ENCODE peak calls at places on chromosomes 13 and 19, in nine cellular contexts. One of them, this sample, is unnamed.

GRCh38 chr13:51689597-51689996 is 105.3 kb downstream of the WDFY2 start:
- DNase-seq in neural progenitor cell: peak
- DNase-seq in HL-60: no peak
- DNase-seq in LNCaP clone FGC: no peak
- DNase-seq in NB4: no peak
- DNase-seq in fibroblast of pulmonary artery: peak
- DNase-seq in prostate gland: no peak
- DNase-seq in GM12865: peak
- DNase-seq in AG04449: no peak
- DNase-seq in this sample: no peak

GRCh38 chr19:2053601-2054389 is 2.8 kb upstream of the MKNK2 start:
- DNase-seq in neural progenitor cell: no peak
- DNase-seq in HL-60: no peak
- DNase-seq in LNCaP clone FGC: no peak
- DNase-seq in NB4: no peak
- DNase-seq in fibroblast of pulmonary artery: peak
- DNase-seq in prostate gland: peak
- DNase-seq in GM12865: peak
- DNase-seq in AG04449: no peak
- DNase-seq in this sample: peak

GRCh38 chr13:78121459-78122348 is 203.1 kb upstream of the EDNRB start:
- DNase-seq in neural progenitor cell: peak
- DNase-seq in HL-60: peak
- DNase-seq in LNCaP clone FGC: peak
- DNase-seq in NB4: peak
- DNase-seq in fibroblast of pulmonary artery: peak
- DNase-seq in prostate gland: peak
- DNase-seq in GM12865: peak
- DNase-seq in AG04449: no peak
- DNase-seq in this sample: peak

GRCh38 chr13:75326173-75327131 is 155.5 kb downstream of the TBC1D4 start:
- DNase-seq in neural progenitor cell: no peak
- DNase-seq in HL-60: no peak
- DNase-seq in LNCaP clone FGC: no peak
- DNase-seq in NB4: no peak
- DNase-seq in fibroblast of pulmonary artery: peak
- DNase-seq in prostate gland: no peak
- DNase-seq in GM12865: peak
- DNase-seq in AG04449: no peak
- DNase-seq in this sample: no peak

GRCh38 chr13:35057858-35058257 is 115.8 kb downstream of the NBEA start:
- DNase-seq in neural progenitor cell: no peak
- DNase-seq in HL-60: no peak
- DNase-seq in LNCaP clone FGC: no peak
- DNase-seq in NB4: no peak
- DNase-seq in fibroblast of pulmonary artery: no peak
- DNase-seq in prostate gland: no peak
- DNase-seq in GM12865: no peak
- DNase-seq in AG04449: no peak
- DNase-seq in this sample: no peak

GRCh38 chr19:43470288-43470687 is 4.9 kb upstream of the LYPD3 start:
- DNase-seq in neural progenitor cell: no peak
- DNase-seq in HL-60: no peak
- DNase-seq in LNCaP clone FGC: no peak
- DNase-seq in NB4: no peak
- DNase-seq in fibroblast of pulmonary artery: no peak
- DNase-seq in prostate gland: no peak
- DNase-seq in GM12865: no peak
- DNase-seq in AG04449: no peak
- DNase-seq in this sample: no peak

GRCh38 chr13:98910501-98910951 is 67.3 kb downstream of the DOCK9 start:
- DNase-seq in neural progenitor cell: no peak
- DNase-seq in HL-60: no peak
- DNase-seq in LNCaP clone FGC: no peak
- DNase-seq in NB4: peak
- DNase-seq in fibroblast of pulmonary artery: peak
- DNase-seq in prostate gland: no peak
- DNase-seq in GM12865: peak
- DNase-seq in AG04449: peak
- DNase-seq in this sample: no peak

GRCh38 chr13:78022164-78022877 is 103.7 kb upstream of the EDNRB start:
- DNase-seq in neural progenitor cell: no peak
- DNase-seq in HL-60: peak
- DNase-seq in LNCaP clone FGC: no peak
- DNase-seq in NB4: peak
- DNase-seq in fibroblast of pulmonary artery: peak
- DNase-seq in prostate gland: no peak
- DNase-seq in GM12865: peak
- DNase-seq in AG04449: no peak
- DNase-seq in this sample: peak

GRCh38 chr13:111518161-111518791 is 197.8 kb downstream of the TEX29 start:
- DNase-seq in neural progenitor cell: no peak
- DNase-seq in HL-60: no peak
- DNase-seq in LNCaP clone FGC: no peak
- DNase-seq in NB4: no peak
- DNase-seq in fibroblast of pulmonary artery: no peak
- DNase-seq in prostate gland: no peak
- DNase-seq in GM12865: no peak
- DNase-seq in AG04449: no peak
- DNase-seq in this sample: peak

GRCh38 chr19:30358821-30359580 is 13.2 kb upstream of the ZNF536 start:
- DNase-seq in neural progenitor cell: no peak
- DNase-seq in HL-60: no peak
- DNase-seq in LNCaP clone FGC: no peak
- DNase-seq in NB4: no peak
- DNase-seq in fibroblast of pulmonary artery: no peak
- DNase-seq in prostate gland: no peak
- DNase-seq in GM12865: no peak
- DNase-seq in AG04449: no peak
- DNase-seq in this sample: no peak
- H3K4me3 ChIP-seq in neural progenitor cell: no peak
- H3K4me3 ChIP-seq in HL-60: no peak
- H3K4me3 ChIP-seq in LNCaP clone FGC: no peak
- H3K4me3 ChIP-seq in NB4: no peak
- H3K4me3 ChIP-seq in fibroblast of pulmonary artery: no peak
- H3K4me3 ChIP-seq in prostate gland: no peak
- H3K4me3 ChIP-seq in GM12865: no peak
- H3K4me3 ChIP-seq in AG04449: no peak
- H3K4me3 ChIP-seq in this sample: no peak

GRCh38 chr13:113491982-113492381 is 1.5 kb upstream of the DCUN1D2 start:
- DNase-seq in neural progenitor cell: no peak
- DNase-seq in HL-60: no peak
- DNase-seq in LNCaP clone FGC: no peak
- DNase-seq in NB4: no peak
- DNase-seq in fibroblast of pulmonary artery: no peak
- DNase-seq in prostate gland: no peak
- DNase-seq in GM12865: no peak
- DNase-seq in AG04449: no peak
- DNase-seq in this sample: no peak

GRCh38 chr13:113495494-113496251 is 5.2 kb upstream of the DCUN1D2 start:
- DNase-seq in neural progenitor cell: peak
- DNase-seq in HL-60: no peak
- DNase-seq in LNCaP clone FGC: no peak
- DNase-seq in NB4: no peak
- DNase-seq in fibroblast of pulmonary artery: no peak
- DNase-seq in prostate gland: no peak
- DNase-seq in GM12865: no peak
- DNase-seq in AG04449: no peak
- DNase-seq in this sample: no peak

GRCh38 chr13:113490496-113491417 is at the start of gene DCUN1D2:
- DNase-seq in neural progenitor cell: peak
- DNase-seq in HL-60: peak
- DNase-seq in LNCaP clone FGC: peak
- DNase-seq in NB4: peak
- DNase-seq in fibroblast of pulmonary artery: peak
- DNase-seq in prostate gland: peak
- DNase-seq in GM12865: peak
- DNase-seq in AG04449: peak
- DNase-seq in this sample: peak

GRCh38 chr13:113491418-113491883 is 940 bp upstream of the DCUN1D2 start:
- DNase-seq in neural progenitor cell: peak
- DNase-seq in HL-60: no peak
- DNase-seq in LNCaP clone FGC: no peak
- DNase-seq in NB4: peak
- DNase-seq in fibroblast of pulmonary artery: no peak
- DNase-seq in prostate gland: no peak
- DNase-seq in GM12865: peak
- DNase-seq in AG04449: no peak
- DNase-seq in this sample: peak

DNA sequence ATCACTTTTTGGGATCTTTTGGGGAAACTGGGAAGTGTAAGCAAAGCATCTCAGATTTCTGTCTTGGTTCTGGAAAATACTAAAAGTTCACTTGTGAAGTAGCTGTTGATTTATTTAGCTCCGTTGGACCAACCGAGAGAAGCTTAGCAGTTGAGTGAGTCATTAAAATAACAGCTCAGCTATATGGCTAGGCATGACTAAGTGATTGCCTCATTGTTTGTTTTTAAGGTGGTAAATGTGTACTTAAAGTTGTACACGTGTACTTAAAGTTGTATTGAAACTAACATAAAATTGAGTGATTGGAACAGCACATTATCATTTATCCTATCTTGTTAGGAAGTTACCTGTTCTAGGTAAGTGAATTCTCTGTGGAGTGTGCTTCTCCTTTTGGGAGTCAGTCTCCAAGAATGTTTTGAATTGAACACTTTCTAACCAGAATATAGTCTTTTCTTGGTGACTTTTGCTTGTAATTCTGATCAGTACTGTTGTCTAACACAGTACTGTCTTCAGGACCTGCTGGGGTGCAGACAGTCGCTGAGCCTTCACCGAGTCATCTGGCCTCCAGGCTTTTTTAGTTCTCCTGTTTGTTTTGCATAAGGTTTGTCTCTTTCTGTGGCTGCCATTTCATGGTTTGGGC is 2.9 kb upstream of the DCUN1D2 start:
- DNase-seq in neural progenitor cell: no peak
- DNase-seq in HL-60: peak
- DNase-seq in LNCaP clone FGC: peak
- DNase-seq in NB4: peak
- DNase-seq in fibroblast of pulmonary artery: peak
- DNase-seq in prostate gland: peak
- DNase-seq in GM12865: peak
- DNase-seq in AG04449: peak
- DNase-seq in this sample: peak
- H3K4me3 ChIP-seq in neural progenitor cell: no peak
- H3K4me3 ChIP-seq in HL-60: no peak
- H3K4me3 ChIP-seq in LNCaP clone FGC: peak
- H3K4me3 ChIP-seq in NB4: peak
- H3K4me3 ChIP-seq in fibroblast of pulmonary artery: peak
- H3K4me3 ChIP-seq in prostate gland: no peak
- H3K4me3 ChIP-seq in GM12865: peak
- H3K4me3 ChIP-seq in AG04449: peak
- H3K4me3 ChIP-seq in this sample: no peak

GRCh38 chr19:11456659-11457058 is 21.2 kb downstream of the PRKCSH start:
- DNase-seq in neural progenitor cell: no peak
- DNase-seq in HL-60: no peak
- DNase-seq in LNCaP clone FGC: no peak
- DNase-seq in NB4: no peak
- DNase-seq in fibroblast of pulmonary artery: no peak
- DNase-seq in prostate gland: no peak
- DNase-seq in GM12865: no peak
- DNase-seq in AG04449: no peak
- DNase-seq in this sample: no peak

GRCh38 chr19:11458236-11458900 is 22.5 kb downstream of the ELAVL3 start:
- DNase-seq in neural progenitor cell: no peak
- DNase-seq in HL-60: no peak
- DNase-seq in LNCaP clone FGC: no peak
- DNase-seq in NB4: no peak
- DNase-seq in fibroblast of pulmonary artery: no peak
- DNase-seq in prostate gland: no peak
- DNase-seq in GM12865: no peak
- DNase-seq in AG04449: no peak
- DNase-seq in this sample: no peak

GRCh38 chr19:11457831-11458230 is 22.4 kb downstream of the PRKCSH start:
- DNase-seq in neural progenitor cell: no peak
- DNase-seq in HL-60: no peak
- DNase-seq in LNCaP clone FGC: no peak
- DNase-seq in NB4: no peak
- DNase-seq in fibroblast of pulmonary artery: no peak
- DNase-seq in prostate gland: no peak
- DNase-seq in GM12865: no peak
- DNase-seq in AG04449: no peak
- DNase-seq in this sample: no peak

GRCh38 chr19:11460207-11460606 is 20.6 kb downstream of the ELAVL3 start:
- DNase-seq in neural progenitor cell: no peak
- DNase-seq in HL-60: no peak
- DNase-seq in LNCaP clone FGC: no peak
- DNase-seq in NB4: no peak
- DNase-seq in fibroblast of pulmonary artery: no peak
- DNase-seq in prostate gland: no peak
- DNase-seq in GM12865: no peak
- DNase-seq in AG04449: no peak
- DNase-seq in this sample: no peak

GRCh38 chr19:11457115-11457514 is 21.7 kb downstream of the PRKCSH start:
- DNase-seq in neural progenitor cell: no peak
- DNase-seq in HL-60: no peak
- DNase-seq in LNCaP clone FGC: no peak
- DNase-seq in NB4: no peak
- DNase-seq in fibroblast of pulmonary artery: no peak
- DNase-seq in prostate gland: no peak
- DNase-seq in GM12865: no peak
- DNase-seq in AG04449: no peak
- DNase-seq in this sample: no peak
- H3K4me3 ChIP-seq in neural progenitor cell: no peak
- H3K4me3 ChIP-seq in HL-60: no peak
- H3K4me3 ChIP-seq in LNCaP clone FGC: no peak
- H3K4me3 ChIP-seq in NB4: no peak
- H3K4me3 ChIP-seq in fibroblast of pulmonary artery: no peak
- H3K4me3 ChIP-seq in prostate gland: no peak
- H3K4me3 ChIP-seq in GM12865: no peak
- H3K4me3 ChIP-seq in AG04449: no peak
- H3K4me3 ChIP-seq in this sample: no peak

DNA sequence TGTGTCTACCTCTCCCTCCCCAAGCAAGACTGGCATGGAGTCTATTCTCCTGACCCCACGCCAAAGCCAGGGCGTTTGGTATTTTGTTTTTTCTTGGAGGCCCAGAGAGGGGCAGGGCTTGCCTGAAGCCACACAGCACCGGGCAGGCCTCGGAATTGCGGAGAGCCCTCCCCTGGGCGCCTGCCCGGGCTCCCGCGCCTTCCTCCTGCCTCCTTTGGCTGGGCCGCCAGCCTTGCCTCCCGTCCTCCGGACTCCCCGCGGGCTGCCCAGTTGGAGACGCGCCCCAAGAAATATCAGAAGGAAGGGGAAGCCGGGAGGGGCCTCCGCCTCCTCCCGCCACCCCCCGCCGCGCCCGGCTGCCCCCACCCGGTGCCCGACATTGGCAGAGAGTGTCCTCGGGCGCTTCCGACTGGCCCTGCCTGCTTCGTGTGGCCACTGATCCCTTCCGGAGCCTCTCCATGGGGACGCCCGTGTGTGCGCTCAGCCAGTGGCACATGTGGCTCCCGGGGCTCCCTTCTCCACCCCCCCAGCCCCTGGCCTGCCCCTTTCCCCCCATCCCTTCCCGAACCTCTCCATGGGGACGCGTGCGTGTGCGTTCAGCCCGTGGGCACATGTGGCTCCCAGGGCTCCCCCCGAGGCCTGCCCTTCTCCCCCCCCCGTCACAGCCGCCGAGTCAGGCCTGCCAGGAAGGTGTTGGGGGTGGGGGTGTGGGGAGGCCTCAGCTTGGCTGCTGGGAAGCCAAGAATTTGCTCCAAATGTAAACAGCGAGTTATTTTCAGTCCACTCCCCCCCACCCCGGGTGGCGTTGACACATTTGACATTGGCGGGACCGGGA is 37.3 kb downstream of the NFIC start:
- DNase-seq in neural progenitor cell: no peak
- DNase-seq in HL-60: no peak
- DNase-seq in LNCaP clone FGC: no peak
- DNase-seq in NB4: no peak
- DNase-seq in fibroblast of pulmonary artery: peak
- DNase-seq in prostate gland: peak
- DNase-seq in GM12865: no peak
- DNase-seq in AG04449: peak
- DNase-seq in this sample: peak
- H3K4me3 ChIP-seq in neural progenitor cell: no peak
- H3K4me3 ChIP-seq in HL-60: no peak
- H3K4me3 ChIP-seq in LNCaP clone FGC: no peak
- H3K4me3 ChIP-seq in NB4: no peak
- H3K4me3 ChIP-seq in fibroblast of pulmonary artery: no peak
- H3K4me3 ChIP-seq in prostate gland: peak
- H3K4me3 ChIP-seq in GM12865: no peak
- H3K4me3 ChIP-seq in AG04449: peak
- H3K4me3 ChIP-seq in this sample: no peak

This sample was measured in body of pancreas.